ENCODE peak calls at places on chromosomes 2 and 18, in ten cellular contexts. L is right cardiac atrium, T is HFFc6, W is omental fat pad, H is NCI-H1105, G is bronchial epithelial cell, B is left ventricle myocardium superior, D is AG20443, A is fibroblast of pulmonary artery, I is NCI-H1417. E is an unnamed sample.

GRCh38 chr2:61905372-61906186 is at the start of gene COMMD1:
- DNase-seq in T (peak), G (peak), B (peak), W (peak), D (peak), A (peak), I (peak), H (peak), L (peak), E (peak)

GRCh38 chr2:128548461-128548891 is 229.8 kb upstream of the HS6ST1 start:
- DNase-seq in H (no peak), I (no peak), W (no peak), G (no peak), L (no peak), B (no peak), T (no peak), D (no peak), A (no peak), E (no peak)

GRCh38 chr2:10382313-10383061 is 65.6 kb downstream of the ODC1 start:
- DNase-seq in B (peak), L (peak), W (no peak), H (no peak), D (no peak), T (no peak), I (no peak), G (no peak), A (peak), E (no peak)

GRCh38 chr2:127701651-127702394 is 526 bp downstream of the SFT2D3 start:
- DNase-seq in W (no peak), B (peak), A (peak), G (peak), I (peak), H (peak), D (peak), T (peak), L (peak), E (peak)

GRCh38 chr2:74507926-74508520 is 528 bp upstream of the PCGF1 start:
- DNase-seq in H (no peak), T (peak), L (peak), W (no peak), D (peak), G (peak), B (no peak), I (no peak), A (peak), E (peak)

GRCh38 chr2:52194342-52194741 is 1162.4 kb upstream of the NRXN1 start:
- DNase-seq in H (no peak), B (no peak), D (no peak), W (no peak), A (no peak), L (no peak), I (no peak), G (peak), T (no peak), E (no peak)

GRCh38 chr2:120020554-120020953 is 7.7 kb downstream of the EPB41L5 start:
- DNase-seq in D (no peak), A (no peak), I (no peak), B (no peak), H (no peak), W (no peak), L (no peak), T (no peak), G (no peak), E (no peak)

GRCh38 chr2:144889348-144889747 is 369.4 kb upstream of the ZEB2 start:
- DNase-seq in A (no peak), G (no peak), L (no peak), B (no peak), T (no peak), I (no peak), W (no peak), H (no peak), D (no peak), E (no peak)

GRCh38 chr18:10453885-10454772 is at the start of gene APCDD1:
- DNase-seq in D (peak), T (no peak), W (no peak), G (no peak), A (no peak), L (peak), H (no peak), B (peak), I (peak), E (peak)

GRCh38 chr2:172100080-172101007 is 2.4 kb downstream of the DLX2 start:
- DNase-seq in B (no peak), I (no peak), L (no peak), G (no peak), T (no peak), W (no peak), D (peak), H (peak), A (no peak), E (no peak)

GRCh38 chr2:216804357-216805350 is 55.2 kb downstream of the TNP1 start:
- DNase-seq in B (no peak), T (no peak), L (peak), W (no peak), A (no peak), I (no peak), G (no peak), D (no peak), H (no peak), E (no peak)

GRCh38 chr2:133557624-133558023 is 10.6 kb downstream of the NCKAP5 start:
- DNase-seq in H (no peak), D (no peak), W (no peak), T (no peak), B (no peak), I (no peak), G (no peak), L (no peak), A (no peak), E (no peak)

GRCh38 chr2:98327776-98328175 is 18.5 kb upstream of the CNGA3 start:
- DNase-seq in A (no peak), T (no peak), D (no peak), B (no peak), W (no peak), I (no peak), H (no peak), L (no peak), G (no peak), E (no peak)

GRCh38 chr18:7931763-7932162 is 364.6 kb downstream of the PTPRM start:
- DNase-seq in G (no peak), B (no peak), T (no peak), H (no peak), D (no peak), L (no peak), I (no peak), W (no peak), A (no peak), E (no peak)

GRCh38 chr18:75360206-75360605 is 67.3 kb downstream of the SMIM21 start:
- DNase-seq in D (no peak), T (no peak), A (no peak), I (no peak), H (no peak), B (no peak), G (no peak), L (no peak), W (no peak), E (no peak)

GRCh38 chr2:96164459-96165184 is 19.4 kb upstream of the DUSP2 start:
- DNase-seq in G (no peak), D (no peak), H (no peak), T (no peak), L (no peak), A (no peak), I (no peak), B (no peak), W (no peak), E (no peak)

GRCh38 chr2:61811821-61812220 is 42.0 kb downstream of the FAM161A start:
- DNase-seq in A (peak), B (no peak), I (no peak), L (no peak), T (no peak), H (no peak), D (no peak), W (no peak), G (no peak), E (no peak)

GRCh38 chr18:21739604-21740473 is 753 bp upstream of the MIB1 start:
- DNase-seq in W (no peak), L (peak), T (no peak), G (no peak), I (no peak), H (no peak), D (peak), A (peak), B (peak), E (no peak)

GRCh38 chr2:86603892-86604291 is 19.8 kb downstream of the RNF103 start:
- DNase-seq in L (no peak), D (no peak), G (no peak), T (no peak), B (no peak), W (no peak), A (no peak), I (no peak), H (no peak), E (no peak)

GRCh38 chr2:97931118-97931850 is 64.5 kb downstream of the TMEM131 start:
- DNase-seq in W (no peak), I (no peak), G (no peak), H (no peak), T (no peak), L (no peak), A (no peak), B (no peak), D (no peak), E (no peak)

GRCh38 chr2:101625387-101625786 is 72.1 kb upstream of the MAP4K4 start:
- DNase-seq in W (no peak), A (no peak), D (no peak), L (no peak), H (no peak), I (no peak), G (peak), B (no peak), T (no peak), E (no peak)

GRCh38 chr2:227783404-227784138 is 30.1 kb upstream of the CCL20 start:
- DNase-seq in W (no peak), B (no peak), I (no peak), A (no peak), H (no peak), D (no peak), G (no peak), L (no peak), T (no peak), E (no peak)

GRCh38 chr18:49335677-49336076 is 124.8 kb downstream of the DYM start:
- DNase-seq in I (no peak), G (no peak), L (no peak), A (no peak), B (no peak), H (no peak), T (no peak), D (no peak), W (no peak), E (no peak)

GRCh38 chr2:40361478-40361877 is 90.4 kb downstream of the SLC8A1 start:
- DNase-seq in L (no peak), I (peak), H (no peak), D (no peak), B (no peak), T (no peak), A (no peak), G (no peak), W (no peak), E (no peak)

GRCh38 chr2:54598347-54599325 is 124.8 kb upstream of the EML6 start:
- DNase-seq in B (peak), I (no peak), A (no peak), T (no peak), L (no peak), D (no peak), G (no peak), W (no peak), H (no peak), E (no peak)

GRCh38 chr2:211085056-211085680 is 528.8 kb downstream of the CPS1 start:
- DNase-seq in G (peak), D (peak), L (no peak), H (peak), T (peak), B (no peak), A (peak), W (no peak), I (peak), E (no peak)

GRCh38 chr2:108383146-108383830 is 5.5 kb downstream of the SULT1C4 start:
- DNase-seq in W (no peak), A (no peak), H (no peak), L (no peak), G (peak), I (no peak), T (peak), B (no peak), D (no peak), E (no peak)

GRCh38 chr2:55112229-55113016 is 62.2 kb upstream of the RTN4 start:
- DNase-seq in G (no peak), H (no peak), T (no peak), D (peak), A (peak), I (no peak), L (peak), B (peak), W (no peak), E (no peak)

GRCh38 chr18:69951182-69951581 is 3.5 kb upstream of the CD226 start:
- DNase-seq in W (no peak), G (no peak), H (no peak), D (peak), I (no peak), A (peak), T (peak), B (no peak), L (no peak), E (no peak)

GRCh38 chr2:19675856-19676460 is 225.8 kb downstream of the TTC32 start:
- DNase-seq in D (peak), L (no peak), A (no peak), I (no peak), W (no peak), G (no peak), H (no peak), B (no peak), T (peak), E (no peak)

GRCh38 chr2:161239416-161240109 is 68.7 kb upstream of the PSMD14 start:
- DNase-seq in G (no peak), A (no peak), B (peak), W (no peak), I (no peak), T (no peak), L (peak), D (no peak), H (no peak), E (no peak)

GRCh38 chr2:96839288-96839874 is 4.4 kb downstream of the ANKRD23 start:
- DNase-seq in D (no peak), H (no peak), L (peak), T (no peak), W (no peak), B (peak), A (no peak), G (no peak), I (no peak), E (no peak)

GRCh38 chr2:65985986-65986385 is 448.9 kb upstream of the MEIS1 start:
- DNase-seq in B (no peak), W (no peak), D (no peak), T (no peak), L (no peak), A (no peak), H (no peak), G (peak), I (no peak), E (no peak)